ENCODE peak calls at places on chromosomes 4 and X, in eight cellular contexts. C, Q, Y, D, O, Z, W and R are unnamed samples.

GRCh38 chr4:4461850-4462249 is 74.9 kb downstream of the NSG1 start:
- ATAC-seq in W (no peak), O (peak), Y (no peak), C (peak), D (no peak), Z (no peak), Q (peak), R (no peak)

GRCh38 chr4:87041142-87041541 is 106.3 kb downstream of the AFF1 start:
- ATAC-seq in Z (peak), Q (no peak), O (peak), D (no peak), Y (no peak), W (peak), C (no peak), R (no peak)

GRCh38 chr4:102751964-102752363 is 8.8 kb downstream of the MANBA start:
- ATAC-seq in Q (no peak), Z (no peak), D (no peak), C (peak), W (no peak), O (no peak), Y (no peak), R (no peak)

GRCh38 chr4:150664935-150665334 is 83.0 kb downstream of the MAB21L2 start:
- ATAC-seq in Y (no peak), W (no peak), Q (no peak), C (no peak), Z (no peak), O (no peak), D (no peak), R (no peak)

GRCh38 chr4:79584352-79584751 is 176.3 kb upstream of the GK2 start:
- ATAC-seq in D (no peak), C (no peak), Y (no peak), W (peak), O (no peak), Z (peak), Q (no peak), R (no peak)

GRCh38 chr4:108080752-108081151 is 88.0 kb downstream of the LEF1 start:
- ATAC-seq in C (no peak), Q (peak), Z (no peak), W (no peak), O (peak), D (no peak), Y (no peak), R (no peak)

GRCh38 chr4:68175562-68176155 is 46.0 kb upstream of the TMPRSS11F start:
- ATAC-seq in Z (no peak), Y (peak), O (peak), W (no peak), C (peak), D (peak), Q (no peak), R (peak)

GRCh38 chrX:119606508-119607389 is 525 bp upstream of the NKRF start:
- ATAC-seq in O (peak), D (peak), Y (no peak), Z (no peak), C (no peak), Q (peak), W (peak), R (peak)

GRCh38 chrX:1169198-1169597 is 43.3 kb downstream of the CRLF2 start:
- ATAC-seq in D (no peak), Q (no peak), W (no peak), O (no peak), Y (no peak), Z (no peak), C (no peak), R (no peak)

GRCh38 chrX:11954196-11954595 is 184.1 kb upstream of the FRMPD4 start:
- ATAC-seq in O (no peak), Q (no peak), C (no peak), D (no peak), W (no peak), Z (no peak), Y (no peak), R (no peak)

GRCh38 chrX:43585922-43586321 is 70.2 kb upstream of the MAOA start:
- ATAC-seq in Q (no peak), O (no peak), D (peak), C (no peak), Y (no peak), W (no peak), Z (no peak), R (no peak)

GRCh38 chr4:44479731-44480130 is 31.1 kb upstream of the KCTD8 start:
- ATAC-seq in Z (no peak), O (no peak), Y (no peak), C (no peak), D (no peak), W (no peak), Q (no peak), R (no peak)

GRCh38 chrX:1593286-1594271 is 2.2 kb downstream of the AKAP17A start:
- ATAC-seq in O (no peak), Z (no peak), C (no peak), W (no peak), Q (no peak), Y (no peak), D (no peak), R (no peak)